ENCODE peak calls at places on chromosomes 7 and 10, in seven cellular contexts. R is uterus, P is tibial nerve, B is adrenal gland, O is body of pancreas, I is K562, M is Peyer's patch. D is an unnamed sample.

GRCh38 chr10:122850705-122851640 is 5.3 kb upstream of the CUZD1 start:
- DNase-seq in R (no peak), P (no peak), M (no peak), I (no peak), B (no peak), O (peak), D (no peak)

GRCh38 chr7:151518781-151519044 is 982 bp downstream of the RHEB start:
- DNase-seq in O (no peak), R (no peak), I (no peak), B (no peak), P (no peak), M (no peak), D (no peak)

GRCh38 chr7:33339074-33339805 is 209.9 kb downstream of the BBS9 start:
- DNase-seq in O (no peak), P (no peak), I (no peak), B (no peak), R (no peak), M (no peak), D (no peak)

GRCh38 chr7:13031481-13031880 is 344.0 kb downstream of the ARL4A start:
- DNase-seq in I (no peak), R (no peak), B (no peak), M (no peak), O (no peak), P (no peak), D (no peak)

GRCh38 chr7:39921505-39922250 is 28.4 kb upstream of the CDK13 start:
- DNase-seq in P (no peak), R (no peak), O (no peak), I (no peak), M (no peak), B (no peak), D (no peak)

GRCh38 chr7:867001-867405 is 9.4 kb upstream of the GET4 start:
- DNase-seq in R (peak), I (no peak), O (peak), P (peak), M (no peak), B (peak), D (no peak)

GRCh38 chr10:116732546-116732945 is 9.8 kb downstream of the HSPA12A start:
- DNase-seq in P (no peak), O (no peak), I (no peak), M (no peak), B (no peak), R (no peak), D (no peak)

GRCh38 chr10:23310443-23310842 is 34.2 kb downstream of the C10orf67 start:
- DNase-seq in M (no peak), P (no peak), B (no peak), I (no peak), O (no peak), R (no peak), D (no peak)

GRCh38 chr7:6658618-6659345 is 21.7 kb downstream of the ZNF316 start:
- DNase-seq in R (no peak), O (no peak), B (no peak), M (no peak), I (no peak), P (no peak), D (no peak)

GRCh38 chr10:69760086-69760485 is 41.6 kb upstream of the COL13A1 start:
- DNase-seq in O (no peak), P (no peak), R (no peak), B (no peak), I (no peak), M (no peak), D (no peak)

GRCh38 chr7:12942599-12942998 is 255.2 kb downstream of the ARL4A start:
- DNase-seq in P (no peak), M (no peak), I (no peak), R (no peak), O (peak), B (no peak), D (no peak)

GRCh38 chr10:71771821-71772617 is 1.3 kb downstream of the VSIR start:
- DNase-seq in R (peak), M (no peak), O (peak), B (peak), P (no peak), I (peak), D (no peak)

GRCh38 chr10:86681722-86682386 is 13.5 kb downstream of the LDB3 start:
- DNase-seq in P (no peak), I (no peak), M (no peak), B (no peak), R (no peak), O (no peak), D (no peak)

GRCh38 chr10:112827951-112828350 is 122.1 kb upstream of the TCF7L2 start:
- DNase-seq in O (no peak), P (no peak), I (no peak), B (no peak), R (no peak), M (no peak), D (no peak)

GRCh38 chr7:132422502-132423101 is 153.7 kb downstream of the PLXNA4 start:
- DNase-seq in I (no peak), B (no peak), P (no peak), M (no peak), R (peak), O (no peak), D (no peak)

GRCh38 chr10:29757551-29758297 is 123.0 kb upstream of the SVIL start:
- DNase-seq in O (peak), R (no peak), P (no peak), B (no peak), I (no peak), M (no peak), D (no peak)

GRCh38 chr10:1368772-1369171 is 312.6 kb downstream of the WDR37 start:
- DNase-seq in B (peak), P (no peak), O (peak), R (no peak), I (peak), M (peak), D (peak)

GRCh38 chr10:79979973-79980687 is 31.2 kb upstream of the SFTPD start:
- DNase-seq in I (no peak), R (no peak), M (no peak), P (no peak), O (peak), B (no peak), D (no peak)

GRCh38 chr7:151381333-151382078 is 28.3 kb downstream of the WDR86 start:
- DNase-seq in P (no peak), I (no peak), B (no peak), R (no peak), O (no peak), M (no peak), D (peak)

GRCh38 chr7:24926623-24927539 is 53.1 kb downstream of the OSBPL3 start:
- DNase-seq in M (no peak), R (no peak), I (no peak), B (no peak), O (no peak), P (no peak), D (no peak)

GRCh38 chr7:97857544-97857943 is 14.7 kb downstream of the ASNS start:
- DNase-seq in M (no peak), O (no peak), R (no peak), B (no peak), P (no peak), I (no peak), D (no peak)

GRCh38 chr7:123242467-123243097 is 42.8 kb upstream of the SLC13A1 start:
- DNase-seq in R (no peak), O (no peak), M (no peak), B (no peak), I (no peak), P (no peak), D (no peak)

GRCh38 chr7:68542831-68543230 is 1055.4 kb upstream of the AUTS2 start:
- DNase-seq in B (no peak), M (no peak), I (no peak), P (no peak), R (no peak), O (no peak), D (no peak)

GRCh38 chr7:73366127-73366526 is 38.2 kb downstream of the FKBP6 start:
- DNase-seq in M (no peak), O (no peak), R (no peak), P (no peak), I (no peak), B (no peak), D (no peak)

GRCh38 chr10:119658274-119658673 is 7.1 kb downstream of the BAG3 start:
- DNase-seq in O (peak), B (peak), I (peak), R (peak), M (peak), P (peak), D (no peak)

GRCh38 chr10:101301111-101301731 is 52.7 kb upstream of the BTRC start:
- DNase-seq in I (peak), M (no peak), B (peak), O (peak), R (no peak), P (no peak), D (no peak)

GRCh38 chr7:101172005-101172853 is 6.9 kb upstream of the VGF start:
- DNase-seq in B (no peak), M (peak), I (no peak), P (no peak), O (peak), R (no peak), D (no peak)

GRCh38 chr10:17453377-17454091 is 861 bp downstream of the ST8SIA6 start:
- DNase-seq in B (no peak), O (peak), P (peak), I (peak), M (no peak), R (peak), D (no peak)

GRCh38 chr10:61793760-61794713 is 107.5 kb upstream of the ARID5B start:
- DNase-seq in P (no peak), I (no peak), B (no peak), O (no peak), R (no peak), M (no peak), D (no peak)

GRCh38 chr7:76393116-76394031 is 16.1 kb downstream of the SSC4D start:
- DNase-seq in I (peak), P (peak), O (peak), M (peak), R (peak), B (peak), D (peak)

GRCh38 chr7:140229591-140230516 is 53.1 kb upstream of the KDM7A start:
- DNase-seq in P (no peak), M (peak), R (no peak), B (no peak), O (peak), I (no peak), D (no peak)
- TF ChIP-seq POLR2A in P (no peak), M (no peak), R (no peak), B (no peak), O (no peak), I (no peak), D (no peak)

DNA sequence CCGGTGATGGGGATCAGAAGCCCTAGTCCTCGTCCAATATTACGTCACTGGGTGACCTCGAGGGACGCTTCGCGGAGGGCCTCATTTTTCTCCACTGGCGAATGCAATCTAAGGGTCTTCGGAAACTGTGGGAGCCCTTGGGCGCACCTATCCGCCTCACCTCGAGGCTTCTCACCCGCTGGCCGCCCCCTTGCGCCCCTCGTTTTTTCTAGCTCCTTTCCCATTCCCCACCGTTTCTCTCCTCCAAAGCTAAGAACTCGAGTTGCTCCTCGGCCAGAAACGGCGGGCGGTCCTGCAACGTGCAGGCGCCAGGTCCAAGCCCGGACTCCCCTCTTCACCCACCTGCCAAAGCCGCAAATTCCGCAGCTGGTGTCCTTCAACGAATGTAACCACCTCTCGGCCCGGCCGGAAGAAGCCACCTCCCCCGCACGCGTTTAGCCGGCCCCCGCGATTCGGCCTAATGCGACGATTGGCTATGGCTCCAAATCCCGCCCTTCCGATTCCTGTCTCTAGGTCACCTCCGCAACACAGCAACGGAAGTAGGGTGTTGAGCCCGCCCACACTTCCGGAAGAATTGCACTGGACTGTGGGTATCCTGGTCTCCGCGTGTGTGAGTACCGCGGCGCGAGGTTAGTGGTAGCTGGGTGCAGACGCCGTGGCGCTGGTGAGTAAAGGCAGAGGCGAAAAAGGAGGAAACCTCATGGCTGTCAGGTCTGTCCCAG is at the start of the genes ATP5MK and PDCD11:
- DNase-seq in P (peak), B (peak), O (peak), R (peak), I (peak), M (peak), D (peak)
- TF ChIP-seq POLR2A in P (no peak), B (peak), O (peak), R (no peak), I (peak), M (peak), D (peak)

GRCh38 chr10:46030091-46030937 is at the start of gene NCOA4:
- DNase-seq in R (peak), M (peak), P (peak), I (peak), O (peak), B (peak), D (peak)
- TF ChIP-seq POLR2A in R (peak), M (peak), P (peak), I (peak), O (peak), B (peak), D (peak)

DNA sequence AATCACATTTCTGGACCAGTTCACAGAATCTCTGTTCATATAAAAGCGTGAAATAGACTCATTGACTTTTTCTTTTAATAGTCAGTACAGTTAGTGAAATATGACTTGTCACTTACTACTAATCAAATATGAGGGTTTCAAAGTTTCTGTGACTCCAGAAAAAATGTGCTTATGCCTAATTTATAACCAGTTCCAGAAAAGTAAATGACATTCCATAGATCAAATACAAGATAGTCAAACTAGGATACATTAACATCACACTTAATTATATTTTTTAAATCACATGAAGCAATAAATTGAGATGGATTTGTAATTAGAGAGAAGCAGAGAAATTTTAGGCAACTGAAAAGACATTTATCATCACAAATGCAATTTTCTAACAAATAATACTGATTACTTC is 491.4 kb downstream of the KIF20B start:
- DNase-seq in O (no peak), R (no peak), B (no peak), I (no peak), M (no peak), P (no peak), D (no peak)
- TF ChIP-seq POLR2A in O (no peak), R (no peak), B (no peak), I (no peak), M (no peak), P (no peak), D (no peak)

DNA sequence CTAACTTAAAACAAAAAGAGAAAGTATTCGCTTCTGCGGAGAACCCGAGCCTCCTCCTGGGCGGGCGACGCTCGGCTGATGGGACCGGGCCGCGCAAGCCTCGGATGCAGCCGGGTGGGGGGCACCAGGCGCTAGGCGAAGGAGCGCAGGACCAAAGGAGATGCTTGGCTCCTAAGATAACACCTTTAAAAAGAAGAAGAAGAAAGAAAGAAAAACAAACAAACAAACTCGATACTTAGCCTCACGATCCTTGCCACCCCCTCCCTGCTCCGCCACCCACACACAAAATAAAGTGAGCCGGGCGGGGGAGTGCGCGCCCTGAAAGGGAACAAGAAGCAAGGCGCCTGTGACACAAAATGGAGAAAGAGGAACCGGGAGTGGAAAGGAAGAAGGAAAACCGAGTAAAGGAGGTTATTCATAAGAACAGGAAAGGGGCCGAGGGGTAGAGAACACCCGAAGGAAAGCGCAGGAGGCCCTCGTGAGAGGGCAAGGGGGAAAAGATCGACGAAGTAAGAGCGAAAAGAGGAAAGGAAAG is 34.0 kb upstream of the EBLN1 start:
- DNase-seq in P (peak), M (peak), O (peak), B (peak), I (no peak), R (peak), D (peak)
- TF ChIP-seq POLR2A in P (no peak), M (no peak), O (peak), B (peak), I (no peak), R (no peak), D (no peak)

DNA sequence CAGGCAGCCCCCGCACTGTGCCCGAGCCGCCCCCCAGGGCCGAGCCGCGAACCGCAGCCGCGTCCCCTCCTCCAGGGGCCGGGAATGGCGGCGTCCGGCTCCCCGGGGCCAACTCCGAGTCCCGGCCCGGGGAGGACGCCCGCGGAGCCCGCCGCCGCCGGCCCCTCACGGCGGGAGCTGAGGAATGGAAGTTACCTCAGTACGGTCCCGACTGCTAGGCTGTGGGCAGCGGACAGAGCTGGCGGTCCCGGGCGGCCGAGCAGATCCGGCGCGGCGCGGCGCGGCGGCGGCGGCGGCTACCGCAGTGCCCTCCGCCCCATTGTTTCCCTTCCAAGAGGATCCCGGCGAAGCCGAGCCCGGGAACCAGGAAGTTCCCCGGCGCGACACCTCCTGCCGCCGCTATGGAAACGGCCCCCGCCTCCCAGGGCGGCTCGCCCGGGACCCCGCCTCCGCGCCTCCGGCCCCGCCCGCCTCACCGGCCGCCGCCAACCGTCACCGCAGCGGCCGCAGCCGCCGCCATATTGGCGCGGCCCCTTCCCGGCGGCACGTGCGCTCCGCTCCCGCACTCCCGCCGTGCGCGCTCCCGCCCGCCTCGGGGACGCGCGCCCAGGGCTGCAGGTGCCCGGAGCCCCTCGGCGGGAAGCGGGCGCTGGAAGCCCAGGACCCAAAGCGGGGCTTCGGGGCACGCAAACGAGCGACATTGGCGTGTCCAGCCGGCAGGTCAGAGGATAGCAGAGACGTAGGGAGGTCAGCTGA is at the start of gene USP6NL:
- DNase-seq in B (peak), O (peak), M (peak), P (peak), I (peak), R (peak), D (peak)
- TF ChIP-seq POLR2A in B (peak), O (peak), M (peak), P (peak), I (peak), R (peak), D (peak)

GRCh38 chr10:121371836-121372235 is 226.4 kb downstream of the FGFR2 start:
- DNase-seq in P (no peak), B (no peak), R (no peak), O (no peak), I (no peak), M (no peak), D (no peak)

GRCh38 chr10:121373411-121373810 is 224.8 kb downstream of the FGFR2 start:
- DNase-seq in M (no peak), P (no peak), B (no peak), I (no peak), O (no peak), R (no peak), D (no peak)

GRCh38 chr10:121375201-121375600 is 223.0 kb downstream of the FGFR2 start:
- DNase-seq in P (no peak), M (no peak), O (no peak), I (no peak), B (no peak), R (no peak), D (no peak)

GRCh38 chr10:121378402-121378801 is 219.8 kb downstream of the FGFR2 start:
- DNase-seq in I (no peak), P (no peak), R (no peak), M (no peak), O (no peak), B (no peak), D (no peak)

DNA sequence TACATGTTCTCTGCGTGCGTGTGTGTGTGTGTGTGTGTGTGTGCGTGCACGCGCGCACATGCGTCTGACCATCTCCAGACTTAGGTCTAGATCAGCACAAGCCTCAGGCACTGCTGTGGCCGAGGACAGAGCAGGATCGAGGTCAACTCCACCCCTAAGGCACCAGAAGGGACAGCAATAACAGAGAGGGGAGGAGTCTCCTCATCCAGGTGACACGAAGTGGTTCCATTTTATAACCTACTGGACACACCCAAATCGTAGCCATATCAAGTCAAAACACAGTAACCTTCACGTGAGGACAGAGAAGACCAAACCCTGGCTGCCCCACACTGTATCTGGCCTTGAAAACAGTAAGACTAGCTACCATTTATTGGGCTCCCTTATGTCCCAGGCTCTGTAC is 224.1 kb downstream of the FGFR2 start:
- DNase-seq in M (no peak), P (no peak), R (no peak), B (no peak), I (no peak), O (no peak), D (no peak)
- TF ChIP-seq POLR2A in M (no peak), P (no peak), R (no peak), B (no peak), I (no peak), O (no peak), D (no peak)